ENCODE peak calls at places on chromosomes 13 and 19, in eight cellular contexts. C, G, Z, K, U, J, E and R are unnamed samples.

GRCh38 chr13:33230178-33230881 is 55.2 kb downstream of the STARD13 start:
- DNase-seq in Z (no peak), C (no peak), U (no peak), E (no peak), G (no peak), J (no peak), K (no peak), R (no peak)

GRCh38 chr13:53092931-53093330 is 64.3 kb downstream of the OLFM4 start:
- DNase-seq in C (no peak), E (no peak), U (no peak), G (no peak), Z (no peak), K (no peak), J (no peak), R (no peak)

GRCh38 chr13:39401091-39401647 is 201.8 kb downstream of the LHFPL6 start:
- DNase-seq in Z (no peak), C (no peak), J (no peak), E (no peak), U (no peak), G (no peak), K (no peak), R (no peak)

GRCh38 chr13:29551214-29551613 is 44.3 kb downstream of the SLC7A1 start:
- DNase-seq in K (no peak), G (no peak), E (no peak), J (no peak), U (no peak), C (no peak), Z (no peak), R (no peak)

GRCh38 chr13:30978981-30979956 is 46.8 kb downstream of the TEX26 start:
- DNase-seq in K (peak), C (peak), E (peak), Z (no peak), U (no peak), G (no peak), J (peak), R (peak)

GRCh38 chr19:6510618-6511017 is 8.5 kb upstream of the TUBB4A start:
- DNase-seq in C (no peak), J (no peak), K (no peak), U (no peak), Z (no peak), E (no peak), G (no peak), R (no peak)

GRCh38 chr13:84126671-84127171 is 244.4 kb upstream of the SLITRK1 start:
- DNase-seq in Z (no peak), E (no peak), K (no peak), U (no peak), J (no peak), G (no peak), C (no peak), R (peak)

GRCh38 chr13:36192166-36192565 is 22.2 kb downstream of the SOHLH2 start:
- DNase-seq in J (no peak), K (no peak), Z (no peak), C (no peak), U (no peak), G (no peak), E (no peak), R (peak)

GRCh38 chr13:43835701-43836100 is 43.8 kb downstream of the CCDC122 start:
- DNase-seq in G (no peak), J (no peak), Z (no peak), C (no peak), U (no peak), K (no peak), E (no peak), R (no peak)

GRCh38 chr13:113666951-113667701 is at the start of gene GRK1:
- DNase-seq in U (no peak), J (no peak), C (no peak), E (no peak), G (no peak), Z (no peak), K (no peak), R (no peak)

GRCh38 chr19:18379803-18380747 is 5.9 kb upstream of the GDF15 start:
- DNase-seq in K (peak), E (no peak), G (no peak), Z (peak), C (no peak), J (no peak), U (no peak), R (no peak)

GRCh38 chr13:99384468-99384867 is 77.3 kb upstream of the GPR183 start:
- DNase-seq in G (no peak), K (no peak), U (peak), Z (no peak), C (no peak), E (peak), J (no peak), R (no peak)

GRCh38 chr19:996051-996838 is 4.0 kb upstream of the GRIN3B start:
- DNase-seq in C (peak), E (peak), Z (no peak), U (peak), K (no peak), G (no peak), J (no peak), R (no peak)

GRCh38 chr13:41652735-41653361 is 195.5 kb downstream of the RGCC start:
- DNase-seq in U (peak), Z (peak), E (no peak), G (no peak), K (peak), J (no peak), C (no peak), R (peak)

GRCh38 chr19:48630289-48631036 is 6.7 kb downstream of the DBP start:
- DNase-seq in U (no peak), E (no peak), C (no peak), G (no peak), Z (no peak), J (no peak), K (no peak), R (no peak)

GRCh38 chr19:19204181-19204580 is 967 bp upstream of the NR2C2AP start:
- DNase-seq in K (peak), E (no peak), Z (no peak), J (no peak), C (no peak), U (no peak), G (no peak), R (no peak)

GRCh38 chr13:33524086-33524485 is 238.5 kb upstream of the STARD13 start:
- DNase-seq in Z (peak), E (no peak), G (no peak), K (no peak), C (no peak), J (no peak), U (no peak), R (no peak)

GRCh38 chr13:26377038-26377437 is 123.1 kb downstream of the CDK8 start:
- DNase-seq in E (no peak), J (no peak), Z (peak), K (no peak), C (no peak), U (no peak), G (no peak), R (no peak)

GRCh38 chr13:40536443-40537113 is 129.9 kb downstream of the FOXO1 start:
- DNase-seq in Z (peak), J (no peak), K (peak), E (no peak), G (no peak), U (no peak), C (no peak), R (no peak)

GRCh38 chr19:56111601-56112312 is 9.3 kb downstream of the ZNF787 start:
- DNase-seq in E (no peak), J (peak), Z (peak), G (peak), K (no peak), C (no peak), U (no peak), R (no peak)

GRCh38 chr13:108346376-108346775 is 76.9 kb downstream of the TNFSF13B start:
- DNase-seq in C (no peak), K (no peak), Z (no peak), J (no peak), E (peak), U (peak), G (no peak), R (no peak)